ENCODE peak calls at places on chromosome 2, in four cellular contexts. L is SJSA1, B is colonic mucosa, D is RWPE2. T is an unnamed sample. For H3K27me3, the result is how much of the 10 kb centered on the place peaks cover.

GRCh38 chr2:72211777-72212515 is 64.3 kb upstream of the CYP26B1 start:
- DNase-seq in L (no peak), B (no peak), D (no peak), T (no peak)

GRCh38 chr2:8805278-8806045 is 32.0 kb downstream of the KIDINS220 start:
- DNase-seq in L (no peak), B (no peak), D (no peak), T (no peak)

GRCh38 chr2:111071480-111072143 is 49.1 kb upstream of the BCL2L11 start:
- DNase-seq in L (peak), B (no peak), D (no peak), T (no peak)

GRCh38 chr2:73272270-73272669 is 12.0 kb downstream of the FBXO41 start:
- DNase-seq in L (no peak), B (no peak), D (no peak), T (no peak)

GRCh38 chr2:88452980-88453582 is 588 bp upstream of the FOXI3 start:
- DNase-seq in L (no peak), B (no peak), D (no peak), T (no peak)

GRCh38 chr2:218501665-218502064 is 66.5 kb downstream of the USP37 start:
- DNase-seq in L (peak), B (no peak), D (no peak), T (no peak)

GRCh38 chr2:231862071-231862470 is 64.1 kb downstream of the NPPC start:
- DNase-seq in L (no peak), B (no peak), D (no peak), T (no peak)

GRCh38 chr2:72934683-72935610 is 17.6 kb downstream of the EMX1 start:
- DNase-seq in L (no peak), B (peak), D (no peak), T (no peak)

GRCh38 chr2:221109552-221109951 is 462.6 kb downstream of the EPHA4 start:
- DNase-seq in L (no peak), B (no peak), D (no peak), T (no peak)

GRCh38 chr2:38256610-38257009 is 120.5 kb downstream of the ATL2 start:
- DNase-seq in L (no peak), B (no peak), D (no peak), T (no peak)

GRCh38 chr2:188600536-188601210 is 309.0 kb downstream of the GULP1 start:
- DNase-seq in L (peak), B (no peak), D (no peak), T (no peak)

GRCh38 chr2:105376789-105377231 is 22.0 kb downstream of the FHL2 start:
- DNase-seq in L (peak), B (no peak), D (peak), T (no peak)

GRCh38 chr2:160371251-160372009 is 122.2 kb downstream of the RBMS1 start:
- DNase-seq in L (no peak), B (no peak), D (no peak), T (no peak)

GRCh38 chr2:27647289-27647688 is 16.1 kb downstream of the SUPT7L start:
- DNase-seq in L (no peak), B (no peak), D (no peak), T (no peak)

GRCh38 chr2:43707255-43707654 is 31.0 kb upstream of the C1GALT1C1L start:
- DNase-seq in L (no peak), B (no peak), D (no peak), T (no peak)

GRCh38 chr2:189876271-189876670 is 92.0 kb downstream of the PMS1 start:
- DNase-seq in L (no peak), B (no peak), D (no peak), T (no peak)

GRCh38 chr2:3837086-3837485 is 133.7 kb downstream of the DCDC2C start:
- DNase-seq in L (no peak), B (no peak), D (no peak), T (no peak)
- H3K27me3 ChIP-seq in L (under half), B (under half), D (under half), T (under half)

DNA sequence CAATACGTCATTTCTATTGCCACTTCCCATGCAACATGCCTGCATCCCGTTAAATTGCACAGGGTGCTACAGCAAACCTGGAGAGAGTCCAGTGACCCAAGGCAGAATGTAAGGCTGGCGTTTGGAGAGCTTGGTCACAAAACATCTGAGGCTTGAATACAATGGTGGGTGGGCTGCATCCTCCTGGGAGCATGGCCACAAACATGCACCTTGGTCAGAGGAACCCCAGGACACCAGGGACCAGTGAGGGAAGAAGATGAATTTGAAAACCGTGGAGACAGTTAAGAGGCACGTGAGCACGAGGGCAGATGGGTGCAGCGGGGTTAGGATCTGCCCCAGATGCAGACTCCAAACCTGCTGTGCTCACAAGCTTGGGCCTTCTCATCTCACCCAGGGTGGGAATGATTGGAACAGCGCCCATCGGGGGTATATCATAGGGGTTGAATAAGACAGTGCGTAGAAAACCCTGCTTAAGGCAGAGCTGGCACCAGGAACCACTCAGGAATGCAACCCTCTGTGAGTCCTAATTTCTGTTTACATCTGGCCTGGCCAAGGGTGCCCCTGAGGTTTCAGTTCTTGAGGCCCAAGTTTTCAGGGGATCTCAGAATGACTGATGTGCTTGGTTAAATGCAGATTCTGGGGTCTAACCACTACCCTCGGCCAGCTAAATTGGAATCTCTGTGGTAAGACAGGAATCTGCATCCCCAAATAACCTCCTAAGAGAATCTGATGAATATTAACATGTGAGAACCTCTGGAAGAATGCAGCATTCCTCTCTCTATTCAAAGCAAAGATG is 97.2 kb downstream of the ARL4C start:
- DNase-seq in L (peak), B (no peak), D (no peak), T (no peak)
- H3K27me3 ChIP-seq in L (under half), B (under half), D (under half), T (under half)

GRCh38 chr2:107025869-107026380 is 140.0 kb upstream of the ST6GAL2 start:
- DNase-seq in L (peak), B (peak), D (no peak), T (no peak)
- H3K27me3 ChIP-seq in L (under half), B (under half), D (under half), T (under half)

GRCh38 chr2:240219208-240219890 is 78.9 kb upstream of the OTOS start:
- DNase-seq in L (no peak), B (no peak), D (no peak), T (no peak)

GRCh38 chr2:240223631-240224030 is 83.2 kb upstream of the OTOS start:
- DNase-seq in L (no peak), B (peak), D (no peak), T (no peak)

GRCh38 chr2:240217431-240218301 is 77.2 kb upstream of the OTOS start:
- DNase-seq in L (no peak), B (peak), D (no peak), T (no peak)

GRCh38 chr2:240216197-240216596 is 75.7 kb upstream of the OTOS start:
- DNase-seq in L (no peak), B (no peak), D (no peak), T (no peak)

GRCh38 chr2:240220371-240220770 is 79.9 kb upstream of the OTOS start:
- DNase-seq in L (no peak), B (no peak), D (no peak), T (no peak)
- H3K27me3 ChIP-seq in L (under half), B (under half), D (under half), T (half or more)

DNA sequence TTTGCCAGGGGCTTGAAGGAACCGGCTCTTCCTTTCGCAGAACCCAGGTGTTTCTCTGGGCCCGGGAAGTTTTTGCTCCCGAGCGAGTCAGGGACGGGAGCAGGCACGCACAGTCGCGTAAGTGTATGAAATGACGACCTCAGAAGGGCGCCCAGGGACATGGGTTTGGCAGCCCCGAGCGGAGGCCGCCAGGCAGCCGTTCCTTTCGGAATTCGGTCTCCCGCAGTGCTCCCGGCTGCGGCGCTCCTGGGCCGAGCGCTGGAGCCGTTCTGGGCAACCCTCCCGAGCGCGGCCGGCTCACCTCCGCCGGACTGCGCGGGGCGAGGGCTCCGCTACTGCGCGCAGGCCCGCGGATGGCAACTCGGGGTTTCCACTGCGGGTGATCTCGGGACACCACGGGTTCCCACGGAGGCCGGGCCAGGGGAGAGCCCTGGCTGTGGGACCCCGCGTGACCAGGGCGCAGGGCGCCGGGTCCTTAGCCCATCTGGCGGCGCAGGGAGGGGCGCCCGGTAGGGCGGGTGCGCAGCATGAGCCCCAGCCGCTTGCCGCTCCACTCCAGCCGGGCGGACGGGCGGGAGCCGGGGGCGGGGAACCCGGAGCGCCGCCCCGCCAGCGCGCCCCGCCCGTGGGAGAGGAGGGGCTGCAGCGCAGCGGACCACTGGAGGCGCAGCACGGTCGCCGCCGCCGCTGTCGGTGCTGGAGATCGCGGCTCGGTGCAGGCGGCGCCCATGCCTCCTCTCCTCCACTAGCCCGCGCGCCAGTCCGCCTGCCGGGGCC is at the start of gene OSBPL6:
- DNase-seq in L (peak), B (peak), D (peak), T (no peak)
- H3K27me3 ChIP-seq in L (under half), B (under half), D (under half), T (under half)

T was measured in esophagus squamous epithelium.